ENCODE peak calls at places on chromosomes 5 and 9, in four cellular contexts. Z is epithelial cell of esophagus; U is GM23338; A is CD8-positive, alpha-beta memory T cell. C is an unnamed sample.

GRCh38 chr9:119639287-119639955 is 270.2 kb upstream of the BRINP1 start:
- DNase-seq in A (no peak), Z (peak), U (peak), C (no peak)

GRCh38 chr9:137607141-137607857 is 1.8 kb downstream of the ARRDC1 start:
- DNase-seq in A (no peak), Z (peak), U (no peak), C (no peak)

GRCh38 chr5:133421394-133421793 is 190.9 kb downstream of the FSTL4 start:
- DNase-seq in U (peak), A (no peak), Z (peak), C (no peak)

GRCh38 chr9:33818167-33818831 is 1.3 kb downstream of the UBE2R2 start:
- DNase-seq in Z (no peak), A (no peak), U (no peak), C (no peak)

GRCh38 chr9:96135071-96135825 is 166.7 kb downstream of the HSD17B3 start:
- DNase-seq in U (no peak), A (no peak), Z (no peak), C (no peak)

GRCh38 chr9:103658156-103658555 is 436.0 kb upstream of the SMC2 start:
- DNase-seq in U (no peak), A (no peak), Z (no peak), C (no peak)

GRCh38 chr5:154220625-154221024 is 30.1 kb downstream of the GALNT10 start:
- DNase-seq in Z (peak), A (no peak), U (no peak), C (peak)

GRCh38 chr5:173473293-173473692 is 143.2 kb downstream of the BOD1 start:
- DNase-seq in U (no peak), A (no peak), Z (no peak), C (no peak)

GRCh38 chr9:20623021-20623747 is 885 bp upstream of the MLLT3 start:
- DNase-seq in A (peak), Z (peak), U (peak), C (no peak)

GRCh38 chr9:89051421-89051820 is 60.2 kb downstream of the S1PR3 start:
- DNase-seq in U (peak), Z (no peak), A (no peak), C (no peak)

GRCh38 chr5:3225201-3225960 is 370.3 kb upstream of the IRX1 start:
- DNase-seq in A (no peak), U (no peak), Z (no peak), C (no peak)

GRCh38 chr5:14035859-14036440 is 91.5 kb upstream of the DNAH5 start:
- DNase-seq in A (no peak), U (peak), Z (peak), C (peak)

GRCh38 chr9:91405343-91406077 is 18.1 kb downstream of the NFIL3 start:
- DNase-seq in U (peak), Z (no peak), A (no peak), C (no peak)
- H3K4me3 ChIP-seq in U (no peak), Z (no peak), A (no peak), C (no peak)

GRCh38 chr9:15121591-15121990 is 185.4 kb downstream of the TTC39B start:
- DNase-seq in Z (no peak), U (no peak), A (no peak), C (no peak)

GRCh38 chr9:15115041-15115440 is 192.0 kb downstream of the TTC39B start:
- DNase-seq in A (no peak), U (no peak), Z (no peak), C (no peak)

GRCh38 chr9:15113288-15113687 is 193.7 kb downstream of the TTC39B start:
- DNase-seq in Z (no peak), U (no peak), A (no peak), C (no peak)

GRCh38 chr9:15115702-15116639 is 191.0 kb downstream of the TTC39B start:
- DNase-seq in U (peak), A (no peak), Z (no peak), C (no peak)
- H3K4me3 ChIP-seq in U (no peak), A (no peak), Z (no peak), C (peak)

GRCh38 chr9:73073337-73074175 is 78.1 kb upstream of the ANXA1 start:
- DNase-seq in Z (no peak), A (no peak), U (no peak), C (no peak)
- H3K4me3 ChIP-seq in Z (no peak), A (no peak), U (no peak), C (no peak)

GRCh38 chr5:76257897-76258296 is 145.2 kb upstream of the IQGAP2 start:
- DNase-seq in A (no peak), U (no peak), Z (no peak), C (no peak)

GRCh38 chr5:76252437-76252836 is 150.6 kb upstream of the IQGAP2 start:
- DNase-seq in U (no peak), A (no peak), Z (peak), C (no peak)

GRCh38 chr5:76251656-76252055 is 151.4 kb upstream of the IQGAP2 start:
- DNase-seq in A (no peak), U (no peak), Z (no peak), C (no peak)

GRCh38 chr5:76256116-76256889 is 146.8 kb upstream of the IQGAP2 start:
- DNase-seq in Z (peak), A (peak), U (peak), C (peak)

GRCh38 chr5:76257225-76257833 is 145.8 kb upstream of the IQGAP2 start:
- DNase-seq in Z (no peak), A (no peak), U (no peak), C (no peak)
- H3K4me3 ChIP-seq in Z (no peak), A (no peak), U (no peak), C (no peak)

DNA sequence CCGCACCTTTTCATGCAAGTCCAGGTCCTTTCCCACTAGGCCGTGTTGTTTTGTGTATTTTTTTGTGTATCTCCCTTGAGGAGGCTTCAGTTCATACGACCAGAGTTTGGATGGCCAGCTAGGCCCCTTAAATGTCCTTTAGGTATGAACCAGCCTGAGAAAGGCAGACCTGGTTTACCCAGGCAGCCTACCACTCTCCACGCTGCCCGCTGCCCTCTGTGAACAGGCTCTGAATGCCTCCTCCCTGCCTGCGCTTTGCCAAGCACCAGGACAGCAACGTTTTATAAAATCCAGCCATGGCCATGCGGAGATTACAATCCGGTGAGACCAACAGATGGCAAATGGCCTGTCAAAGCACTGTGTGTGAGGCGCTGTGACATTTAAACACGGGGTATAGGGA is 626 bp upstream of the CLTB start:
- DNase-seq in Z (no peak), A (no peak), U (no peak), C (no peak)
- H3K4me3 ChIP-seq in Z (no peak), A (peak), U (peak), C (peak)